ENCODE peak calls at places on chromosomes 16 and 17, in four cellular contexts. A is lower lobe of right lung, D is transverse colon, K is tibial nerve. R is an unnamed sample. For H3K4me1, the result is how much of the 10 kb centered on the place peaks cover.

GRCh38 chr16:48862087-48862532 is 252.1 kb upstream of the N4BP1 start:
- DNase-seq in A (no peak), D (peak), K (no peak), R (no peak)

GRCh38 chr16:53159781-53160436 is 105.1 kb downstream of the CHD9 start:
- DNase-seq in D (no peak), A (no peak), K (peak), R (no peak)

GRCh38 chr16:51638338-51639135 is 487.5 kb upstream of the SALL1 start:
- DNase-seq in A (no peak), K (no peak), D (no peak), R (no peak)

GRCh38 chr17:29291163-29291752 is 2.7 kb downstream of the NUFIP2 start:
- DNase-seq in D (no peak), A (no peak), K (peak), R (no peak)

GRCh38 chr17:34275881-34276280 is 5.9 kb downstream of the CCL7 start:
- DNase-seq in A (no peak), D (no peak), K (no peak), R (no peak)

GRCh38 chr17:58391302-58391984 is 25.9 kb downstream of the RNF43 start:
- DNase-seq in K (no peak), A (peak), D (peak), R (no peak)

GRCh38 chr17:16945513-16946201 is 26.3 kb downstream of the TNFRSF13B start:
- DNase-seq in D (no peak), A (no peak), K (no peak), R (no peak)

GRCh38 chr17:5821057-5821456 is 236.7 kb upstream of the NLRP1 start:
- DNase-seq in A (no peak), D (no peak), K (no peak), R (no peak)

GRCh38 chr16:54048994-54049929 is 237.3 kb downstream of the IRX3 start:
- DNase-seq in A (no peak), K (no peak), D (no peak), R (no peak)

GRCh38 chr16:28863929-28864886 is 565 bp downstream of the SH2B1 start:
- DNase-seq in D (peak), K (peak), A (no peak), R (no peak)

GRCh38 chr16:83926726-83927397 is 26.2 kb upstream of the OSGIN1 start:
- DNase-seq in D (peak), K (peak), A (peak), R (peak)

GRCh38 chr17:45277992-45278391 is 16.1 kb upstream of the SPATA32 start:
- DNase-seq in K (no peak), D (no peak), A (no peak), R (no peak)

GRCh38 chr16:24834459-24835335 is 11.1 kb upstream of the SLC5A11 start:
- DNase-seq in A (no peak), D (peak), K (no peak), R (no peak)

GRCh38 chr16:57764341-57765159 is 29.0 kb downstream of the KATNB1 start:
- DNase-seq in D (no peak), K (no peak), A (peak), R (no peak)

GRCh38 chr16:4404247-4404966 is 12.0 kb downstream of the CORO7 start:
- DNase-seq in K (peak), A (peak), D (peak), R (no peak)

GRCh38 chr16:23874613-23875294 is 39.0 kb downstream of the PRKCB start:
- DNase-seq in A (no peak), K (no peak), D (no peak), R (no peak)

GRCh38 chr17:76546556-76547182 is 6.8 kb downstream of the PRCD start:
- DNase-seq in A (no peak), K (no peak), D (no peak), R (no peak)

GRCh38 chr17:76544916-76545365 is 5.1 kb downstream of the PRCD start:
- DNase-seq in K (no peak), D (no peak), A (no peak), R (no peak)

GRCh38 chr17:76547642-76548202 is 7.9 kb downstream of the PRCD start:
- DNase-seq in A (no peak), D (no peak), K (no peak), R (no peak)

GRCh38 chr17:76547183-76547641 is 7.4 kb downstream of the PRCD start:
- DNase-seq in D (peak), A (peak), K (peak), R (no peak)

GRCh38 chr17:76545918-76546555 is 6.2 kb downstream of the PRCD start:
- DNase-seq in K (no peak), D (no peak), A (no peak), R (peak)
- H3K4me1 ChIP-seq in K (under half), D (under half), A (half or more), R (under half)

GRCh38 chr16:67668495-67669157 is 2.0 kb downstream of the C16orf86 start:
- DNase-seq in A (peak), D (no peak), K (no peak), R (no peak)
- TF ChIP-seq CTCF in A (no peak), D (no peak), K (no peak), R (no peak)

GRCh38 chr17:19365499-19365817 is 2.9 kb upstream of the B9D1 start:
- DNase-seq in D (no peak), A (no peak), K (no peak), R (no peak)

GRCh38 chr17:19366637-19366972 is 4.1 kb upstream of the B9D1 start:
- DNase-seq in K (no peak), D (no peak), A (no peak), R (peak)

GRCh38 chr17:19365833-19366636 is 3.5 kb upstream of the B9D1 start:
- DNase-seq in K (no peak), A (no peak), D (no peak), R (no peak)

GRCh38 chr17:19363460-19364035 is 1.0 kb upstream of the B9D1 start:
- DNase-seq in A (no peak), D (no peak), K (no peak), R (peak)

GRCh38 chr17:19364699-19365498 is 2.4 kb upstream of the B9D1 start:
- DNase-seq in K (no peak), A (no peak), D (no peak), R (peak)
- H3K4me1 ChIP-seq in K (under half), A (under half), D (under half), R (under half)

DNA sequence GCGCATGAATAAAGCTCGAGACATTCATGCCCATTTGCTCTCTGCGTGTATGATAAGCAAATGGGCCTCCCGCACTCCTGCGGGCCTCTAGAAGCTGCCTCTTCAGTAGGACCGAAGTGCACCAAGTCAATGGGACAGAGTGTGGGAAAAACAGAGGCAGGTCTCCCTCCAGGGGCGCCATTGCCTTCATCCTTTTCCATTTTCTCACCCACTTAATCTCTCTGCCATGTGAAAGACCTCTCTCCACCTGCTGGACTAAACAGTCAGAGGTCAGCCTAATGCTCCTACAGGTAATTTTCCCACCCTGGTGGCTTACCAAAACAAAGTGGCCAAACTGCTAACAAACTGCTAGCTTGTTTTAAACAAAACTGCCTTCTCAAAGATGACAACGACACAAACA is 210.9 kb downstream of the ZFHX3 start:
- DNase-seq in K (no peak), A (no peak), D (no peak), R (no peak)
- TF ChIP-seq CTCF in K (no peak), A (no peak), D (no peak), R (no peak)

DNA sequence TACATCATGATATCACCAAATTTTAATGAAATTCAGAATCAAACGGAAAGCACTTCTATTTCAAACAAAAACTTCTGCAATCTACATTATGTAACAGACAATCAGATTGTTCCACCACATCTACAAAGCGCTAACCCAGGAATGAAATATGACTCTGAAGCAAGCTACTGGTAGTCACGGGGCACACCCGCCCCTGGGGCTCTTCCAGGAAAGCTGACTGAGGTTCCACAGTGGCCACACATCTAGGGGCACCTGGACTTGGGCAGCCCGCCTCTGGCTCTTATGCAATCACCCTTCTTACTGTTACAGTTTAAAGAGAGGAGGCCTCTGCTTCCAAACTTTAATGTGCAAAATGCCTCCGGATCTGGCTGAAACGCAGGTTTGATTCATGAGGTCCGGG is 27.5 kb downstream of the ZCCHC14 start:
- DNase-seq in D (peak), A (peak), K (peak), R (peak)
- H3K4me1 ChIP-seq in D (half or more), A (half or more), K (under half), R (under half)

DNA sequence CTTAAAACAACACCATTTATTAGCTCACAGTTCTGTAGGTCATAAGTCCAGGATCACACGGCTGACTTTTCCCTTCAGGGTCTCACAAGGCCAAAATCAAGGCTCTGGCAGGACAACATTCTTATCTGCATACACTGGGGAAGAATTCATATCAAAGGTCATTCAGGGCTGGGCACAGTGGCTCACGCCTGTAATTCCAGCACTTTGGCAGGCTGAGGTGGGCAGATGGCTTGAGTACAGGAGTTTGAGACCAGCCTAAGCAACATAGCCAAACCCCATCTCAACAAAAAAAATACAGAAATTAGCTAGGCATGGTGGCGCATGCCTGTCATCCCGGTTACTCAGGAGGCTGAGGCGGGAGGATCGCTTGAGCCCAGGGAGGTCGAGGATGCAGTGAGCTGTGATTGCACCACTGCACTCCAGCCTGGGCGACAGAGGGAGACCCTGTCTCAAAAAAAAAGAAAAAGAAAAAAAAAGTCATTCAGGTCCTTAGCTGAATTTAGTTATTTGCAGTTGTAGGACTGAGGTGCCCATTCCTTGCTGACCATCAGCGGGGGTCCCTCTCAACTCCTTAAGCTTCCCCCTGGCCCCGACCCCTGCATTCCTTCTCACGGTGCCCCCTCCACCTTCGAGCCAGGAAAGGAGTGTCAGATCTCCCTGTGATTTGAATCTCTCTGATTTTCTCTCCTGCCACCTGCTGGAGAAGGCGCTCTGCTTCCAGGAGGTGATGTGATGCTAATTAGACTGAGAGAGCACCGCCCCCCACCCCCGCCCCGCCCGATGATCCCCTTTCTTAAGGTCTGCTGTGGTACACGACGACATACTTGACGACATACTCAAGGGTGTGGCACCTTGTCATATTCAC is 91.8 kb upstream of the CLEC18A start:
- DNase-seq in D (peak), A (no peak), K (peak), R (no peak)
- TF ChIP-seq CTCF in D (peak), A (peak), K (no peak), R (no peak)

GRCh38 chr17:80786887-80787286 is 204.8 kb upstream of the CHMP6 start:
- DNase-seq in K (no peak), D (no peak), A (peak), R (peak)
- H3K4me1 ChIP-seq in K (under half), D (under half), A (under half), R (under half)

GRCh38 chr17:62965649-62966425 is at the start of gene TANC2:
- DNase-seq in K (peak), A (peak), D (peak), R (peak)
- TF ChIP-seq CTCF in K (no peak), A (no peak), D (no peak), R (no peak)

GRCh38 chr16:81601008-81601428 is 156.4 kb downstream of the CMIP start:
- DNase-seq in K (no peak), A (no peak), D (no peak), R (peak)

GRCh38 chr16:81601601-81602251 is 157.1 kb downstream of the CMIP start:
- DNase-seq in D (no peak), K (no peak), A (no peak), R (no peak)

GRCh38 chr16:81604960-81605383 is 160.4 kb downstream of the CMIP start:
- DNase-seq in D (no peak), K (no peak), A (no peak), R (no peak)

GRCh38 chr16:81602377-81602776 is 157.8 kb downstream of the CMIP start:
- DNase-seq in A (no peak), K (no peak), D (no peak), R (no peak)

DNA sequence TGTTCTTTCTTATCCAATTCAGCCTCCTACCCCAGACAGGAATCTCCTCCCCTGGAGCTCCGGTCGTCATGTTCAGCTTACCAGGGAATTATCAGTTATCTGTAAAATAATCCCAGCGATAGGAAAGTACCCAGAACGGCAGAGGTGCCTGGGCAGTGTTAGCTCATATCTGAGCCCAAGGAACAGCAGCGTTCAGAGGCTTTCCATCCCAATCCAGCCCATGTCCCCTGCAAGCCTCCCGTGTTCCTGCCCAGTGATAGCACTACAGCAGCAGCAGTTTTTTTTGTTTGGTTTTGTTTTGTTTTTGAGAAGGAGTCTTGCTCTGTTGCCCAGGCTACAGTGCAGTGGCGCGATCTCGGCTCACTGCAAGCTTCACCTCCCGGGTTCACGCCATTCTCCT is 158.2 kb downstream of the CMIP start:
- DNase-seq in K (no peak), D (no peak), A (no peak), R (no peak)
- H3K4me1 ChIP-seq in K (under half), D (under half), A (under half), R (under half)

R was measured in tibial artery.